ENCODE peak calls at places on chromosomes 11 and 22, in eight cellular contexts. A, P, Z, E, M, S, V and N are unnamed samples. For H3K36me3, the result is how much of the 10 kb centered on the place peaks cover.

GRCh38 chr11:84103096-84103495 is 816.9 kb upstream of the CCDC90B start:
- DNase-seq in A (no peak), P (no peak), Z (no peak), E (no peak), M (no peak), S (no peak), V (no peak), N (no peak)

GRCh38 chr11:121453589-121454299 is 977 bp upstream of the SORL1-AS1 start:
- DNase-seq in A (no peak), P (no peak), Z (no peak), E (no peak), M (peak), S (peak), V (peak), N (no peak)

GRCh38 chr22:31652129-31652528 is 9.9 kb downstream of the PISD start:
- DNase-seq in A (no peak), P (no peak), Z (no peak), E (no peak), M (no peak), S (no peak), V (no peak), N (no peak)

GRCh38 chr22:19705181-19705934 is 8.9 kb upstream of the SEPTIN5 start:
- DNase-seq in A (peak), P (no peak), Z (no peak), E (no peak), M (no peak), S (no peak), V (no peak), N (no peak)

GRCh38 chr11:110921742-110922200 is 209.5 kb upstream of the ARHGAP20 start:
- DNase-seq in A (peak), P (peak), Z (no peak), E (peak), M (no peak), S (no peak), V (no peak), N (no peak)

GRCh38 chr11:94749367-94749766 is 18.8 kb upstream of the AMOTL1 start:
- DNase-seq in A (no peak), P (no peak), Z (no peak), E (no peak), M (no peak), S (no peak), V (no peak), N (no peak)

GRCh38 chr11:121153472-121153871 is 52.4 kb downstream of the TECTA start:
- DNase-seq in A (no peak), P (no peak), Z (no peak), E (no peak), M (no peak), S (no peak), V (no peak), N (no peak)

GRCh38 chr22:39117585-39118191 is 20.6 kb downstream of the APOBEC3H start:
- DNase-seq in A (peak), P (no peak), Z (peak), E (peak), M (no peak), S (peak), V (peak), N (no peak)

GRCh38 chr22:22691716-22692701 is 47.6 kb downstream of the GGTLC2 start:
- DNase-seq in A (no peak), P (no peak), Z (no peak), E (no peak), M (no peak), S (peak), V (no peak), N (no peak)

GRCh38 chr11:108586600-108586999 is 7.0 kb downstream of the EXPH5 start:
- DNase-seq in A (no peak), P (no peak), Z (peak), E (no peak), M (no peak), S (no peak), V (no peak), N (no peak)

GRCh38 chr11:94151903-94152677 is 23.4 kb downstream of the PANX1 start:
- DNase-seq in A (no peak), P (peak), Z (no peak), E (peak), M (no peak), S (no peak), V (no peak), N (peak)

GRCh38 chr11:120203626-120204025 is 7.2 kb upstream of the OAF start:
- DNase-seq in A (no peak), P (no peak), Z (no peak), E (no peak), M (no peak), S (no peak), V (no peak), N (peak)

GRCh38 chr11:119320593-119321524 is 3.9 kb upstream of the MCAM start:
- DNase-seq in A (no peak), P (peak), Z (peak), E (peak), M (peak), S (peak), V (peak), N (no peak)

GRCh38 chr11:60924110-60924905 is at the start of gene TMEM132A:
- DNase-seq in A (peak), P (peak), Z (peak), E (peak), M (peak), S (peak), V (no peak), N (no peak)

GRCh38 chr11:2998073-2998850 is 6.1 kb upstream of the NAP1L4 start:
- DNase-seq in A (no peak), P (no peak), Z (peak), E (no peak), M (peak), S (no peak), V (no peak), N (no peak)

GRCh38 chr22:18079706-18080230 is 2.0 kb downstream of the PEX26 start:
- DNase-seq in A (no peak), P (no peak), Z (no peak), E (no peak), M (no peak), S (no peak), V (no peak), N (no peak)

GRCh38 chr22:18077639-18078328 is at the start of gene PEX26:
- DNase-seq in A (peak), P (peak), Z (peak), E (peak), M (peak), S (peak), V (peak), N (peak)

GRCh38 chr22:18077087-18077638 is 627 bp upstream of the PEX26 start:
- DNase-seq in A (no peak), P (no peak), Z (no peak), E (no peak), M (no peak), S (no peak), V (no peak), N (no peak)

GRCh38 chr22:18076060-18076497 is 1.7 kb upstream of the PEX26 start:
- DNase-seq in A (peak), P (no peak), Z (peak), E (peak), M (peak), S (peak), V (peak), N (peak)

DNA sequence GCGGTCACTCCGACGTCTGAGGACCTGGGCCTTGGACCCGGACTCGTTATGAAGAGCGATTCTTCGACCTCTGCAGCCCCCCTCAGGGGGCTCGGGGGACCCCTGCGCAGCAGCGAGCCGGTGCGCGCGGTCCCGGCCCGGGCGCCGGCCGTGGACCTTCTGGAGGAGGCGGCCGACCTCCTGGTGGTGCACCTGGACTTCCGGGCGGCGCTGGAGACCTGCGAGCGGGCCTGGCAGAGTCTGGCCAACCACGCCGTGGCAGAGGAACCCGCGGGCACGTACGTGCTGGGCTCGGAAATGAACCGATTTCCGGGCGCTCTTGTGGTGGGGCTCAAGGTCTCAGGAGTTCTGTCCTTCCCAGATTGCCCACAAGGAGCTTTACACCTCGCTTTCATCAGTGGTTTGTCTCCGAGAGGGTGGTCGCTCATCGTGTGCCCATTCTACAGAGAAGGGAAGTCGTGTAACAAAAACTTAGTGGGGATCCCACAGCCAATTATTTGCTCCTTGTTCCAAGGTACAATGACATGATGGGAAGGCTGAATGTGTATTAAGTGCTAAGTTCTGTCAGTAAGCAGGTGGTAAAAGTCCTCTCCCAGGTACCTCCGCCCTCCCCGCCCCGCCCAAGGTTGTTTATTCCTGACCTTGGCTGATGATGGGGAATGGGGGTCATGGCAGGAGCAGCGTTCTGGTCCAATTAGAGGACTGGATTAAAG is 695 bp downstream of the PEX26 start:
- DNase-seq in A (peak), P (no peak), Z (peak), E (peak), M (peak), S (peak), V (peak), N (no peak)
- TF ChIP-seq CTCF in A (no peak), P (no peak), Z (no peak), E (peak), M (no peak), S (no peak), V (no peak), N (peak)

GRCh38 chr11:62921573-62922188 is 518 bp upstream of the CHRM1 start:
- DNase-seq in A (no peak), P (no peak), Z (peak), E (peak), M (no peak), S (no peak), V (no peak), N (no peak)

GRCh38 chr11:62922653-62923371 is 1.6 kb upstream of the CHRM1 start:
- DNase-seq in A (no peak), P (no peak), Z (no peak), E (no peak), M (no peak), S (peak), V (no peak), N (no peak)

GRCh38 chr11:62925308-62925707 is 4.1 kb upstream of the CHRM1 start:
- DNase-seq in A (no peak), P (no peak), Z (no peak), E (no peak), M (no peak), S (no peak), V (no peak), N (no peak)

GRCh38 chr11:62922189-62922589 is 1.0 kb upstream of the CHRM1 start:
- DNase-seq in A (no peak), P (no peak), Z (no peak), E (no peak), M (no peak), S (no peak), V (no peak), N (no peak)

GRCh38 chr11:62923634-62924411 is 2.7 kb upstream of the CHRM1 start:
- DNase-seq in A (no peak), P (no peak), Z (no peak), E (no peak), M (no peak), S (peak), V (no peak), N (no peak)
- H3K4me3 ChIP-seq in A (no peak), P (peak), Z (peak), E (no peak), M (no peak), S (no peak), V (peak), N (no peak)

GRCh38 chr22:21688706-21689381 is 23.0 kb downstream of the PPIL2 start:
- DNase-seq in A (no peak), P (no peak), Z (no peak), E (no peak), M (no peak), S (no peak), V (no peak), N (no peak)
- H3K36me3 ChIP-seq in A (under half), P (half or more), Z (under half), E (half or more), M (under half), S (half or more), V (under half), N (under half)

GRCh38 chr11:105219269-105219668 is 79.7 kb upstream of the CARD18 start:
- DNase-seq in A (peak), P (no peak), Z (no peak), E (no peak), M (no peak), S (no peak), V (no peak), N (no peak)
- TF ChIP-seq CTCF in A (peak), P (no peak), Z (no peak), E (no peak), M (no peak), S (peak), V (no peak), N (no peak)

GRCh38 chr22:40678493-40679248 is 613 bp upstream of the MCHR1 start:
- DNase-seq in A (no peak), P (no peak), Z (no peak), E (no peak), M (peak), S (no peak), V (no peak), N (no peak)

GRCh38 chr22:40679249-40679963 is at the start of gene MCHR1:
- DNase-seq in A (no peak), P (no peak), Z (no peak), E (peak), M (peak), S (no peak), V (no peak), N (no peak)

GRCh38 chr22:40681451-40681850 is 2.2 kb downstream of the MCHR1 start:
- DNase-seq in A (no peak), P (no peak), Z (no peak), E (no peak), M (no peak), S (no peak), V (no peak), N (no peak)

GRCh38 chr22:40679964-40680818 is 907 bp downstream of the MCHR1 start:
- DNase-seq in A (peak), P (no peak), Z (no peak), E (peak), M (no peak), S (no peak), V (no peak), N (no peak)

GRCh38 chr22:40680819-40681183 is 1.5 kb downstream of the MCHR1 start:
- DNase-seq in A (no peak), P (no peak), Z (no peak), E (no peak), M (no peak), S (no peak), V (no peak), N (no peak)
- H3K4me3 ChIP-seq in A (peak), P (no peak), Z (no peak), E (no peak), M (no peak), S (no peak), V (no peak), N (no peak)

GRCh38 chr11:78651923-78652602 is 77.4 kb upstream of the NARS2 start:
- DNase-seq in A (no peak), P (no peak), Z (no peak), E (no peak), M (no peak), S (no peak), V (no peak), N (no peak)
- H3K36me3 ChIP-seq in A (under half), P (under half), Z (under half), E (under half), M (under half), S (under half), V (under half), N (under half)

DNA sequence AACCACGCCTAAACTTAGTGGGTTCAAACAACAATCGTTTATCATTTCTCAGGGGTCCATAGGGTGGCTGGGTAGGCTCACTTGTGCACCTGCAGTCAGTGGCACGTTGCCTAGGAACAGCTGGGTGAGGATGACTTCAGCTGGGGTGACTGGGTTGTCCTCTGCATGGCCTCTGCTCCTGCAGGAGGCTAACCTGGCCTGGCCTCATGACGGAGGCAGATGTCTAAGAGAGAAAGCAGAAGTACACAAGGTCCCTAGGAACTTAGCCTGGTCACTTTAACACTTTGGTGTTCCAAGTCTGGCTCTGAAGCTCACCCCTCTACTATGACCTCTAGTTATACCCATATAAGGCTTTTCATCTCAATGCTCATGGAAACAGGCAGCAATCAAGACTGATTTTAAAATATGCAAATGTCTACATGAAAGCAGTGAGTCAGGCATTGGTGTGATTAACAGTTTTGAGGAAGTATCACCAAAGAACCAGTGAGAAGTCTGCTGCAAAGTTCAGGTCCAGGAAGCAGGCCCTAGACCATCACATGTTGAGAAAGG is 10.8 kb downstream of the OLFML1 start:
- DNase-seq in A (no peak), P (no peak), Z (no peak), E (no peak), M (no peak), S (peak), V (no peak), N (no peak)
- TF ChIP-seq CTCF in A (no peak), P (no peak), Z (no peak), E (no peak), M (no peak), S (no peak), V (no peak), N (no peak)

GRCh38 chr11:30423886-30424285 is 101.0 kb downstream of the ARL14EP start:
- DNase-seq in A (no peak), P (no peak), Z (no peak), E (no peak), M (no peak), S (no peak), V (no peak), N (no peak)

GRCh38 chr11:30422389-30422788 is 99.5 kb downstream of the ARL14EP start:
- DNase-seq in A (no peak), P (no peak), Z (no peak), E (no peak), M (no peak), S (no peak), V (no peak), N (no peak)

GRCh38 chr11:30424851-30425250 is 101.9 kb downstream of the ARL14EP start:
- DNase-seq in A (no peak), P (no peak), Z (no peak), E (no peak), M (no peak), S (no peak), V (no peak), N (no peak)

GRCh38 chr11:30424336-30424735 is 101.4 kb downstream of the ARL14EP start:
- DNase-seq in A (no peak), P (no peak), Z (no peak), E (no peak), M (no peak), S (no peak), V (no peak), N (no peak)

GRCh38 chr11:30422828-30423648 is 100.1 kb downstream of the ARL14EP start:
- DNase-seq in A (no peak), P (no peak), Z (peak), E (no peak), M (peak), S (no peak), V (no peak), N (no peak)
- H3K4me3 ChIP-seq in A (no peak), P (no peak), Z (no peak), E (no peak), M (peak), S (no peak), V (no peak), N (no peak)

DNA sequence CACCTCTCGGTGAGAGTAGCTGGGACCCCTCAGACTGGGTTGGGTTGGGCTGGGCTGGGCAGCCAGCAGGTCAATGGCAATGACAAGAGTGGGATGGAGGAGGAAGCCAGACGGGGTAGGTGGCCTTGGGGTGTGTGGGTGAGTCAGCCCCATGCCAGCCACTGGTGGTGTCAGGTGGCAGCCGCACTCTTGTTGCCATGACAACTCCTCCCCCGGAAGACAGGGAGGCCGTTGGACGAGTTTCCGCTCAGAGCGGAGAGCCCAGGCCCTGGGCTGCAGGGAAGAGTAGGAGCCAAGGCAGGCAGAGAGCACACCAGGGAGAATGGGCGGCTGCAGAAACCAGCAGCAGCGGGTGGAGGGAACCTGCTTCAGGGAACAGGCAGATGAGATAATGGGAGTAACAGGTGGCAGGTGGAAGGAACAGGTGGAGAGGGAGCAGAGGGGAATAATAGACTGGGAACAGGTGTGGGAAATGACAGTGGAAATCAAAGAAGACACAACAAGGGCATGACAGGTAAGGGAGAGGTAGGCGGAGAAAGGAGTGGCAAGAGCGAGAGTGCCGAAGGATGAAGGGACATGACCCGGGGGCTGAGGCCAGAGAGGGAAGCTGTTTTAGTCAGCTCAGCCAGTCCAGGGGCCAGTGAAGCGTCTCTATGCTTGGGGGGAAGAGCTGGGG is 8.7 kb downstream of the SPTBN2 start:
- DNase-seq in A (no peak), P (no peak), Z (peak), E (peak), M (no peak), S (no peak), V (peak), N (peak)
- H3K36me3 ChIP-seq in A (half or more), P (under half), Z (under half), E (under half), M (under half), S (under half), V (under half), N (under half)